ENCODE peak calls at places on chromosomes 5 and 9, in seven cellular contexts. E, W, O, Q, I, C and F are unnamed samples.

GRCh38 chr5:139402561-139403158 is 1.2 kb downstream of the SPATA24 start:
- DNase-seq in E (no peak), W (peak), O (no peak), Q (peak), I (no peak), C (no peak), F (no peak)

GRCh38 chr9:91416086-91416712 is 7.4 kb downstream of the NFIL3 start:
- DNase-seq in E (no peak), W (no peak), O (no peak), Q (no peak), I (no peak), C (no peak), F (no peak)

GRCh38 chr5:176687881-176688280 is 40.6 kb downstream of the TSPAN17 start:
- DNase-seq in E (no peak), W (no peak), O (no peak), Q (no peak), I (no peak), C (no peak), F (no peak)

GRCh38 chr5:54443264-54443663 is 12.2 kb upstream of the HSPB3 start:
- DNase-seq in E (no peak), W (no peak), O (no peak), Q (peak), I (no peak), C (peak), F (no peak)

GRCh38 chr5:35031276-35031675 is 16.5 kb downstream of the AGXT2 start:
- DNase-seq in E (no peak), W (no peak), O (no peak), Q (no peak), I (no peak), C (no peak), F (no peak)

GRCh38 chr5:156475831-156476551 is 149.0 kb downstream of the SGCD start:
- DNase-seq in E (no peak), W (peak), O (no peak), Q (no peak), I (no peak), C (no peak), F (no peak)

GRCh38 chr9:113375057-113376023 is 1.4 kb downstream of the HDHD3 start:
- DNase-seq in E (no peak), W (no peak), O (no peak), Q (no peak), I (no peak), C (no peak), F (no peak)

GRCh38 chr9:90813011-90813410 is 11.4 kb downstream of the SYK start:
- DNase-seq in E (no peak), W (no peak), O (no peak), Q (no peak), I (no peak), C (no peak), F (no peak)

GRCh38 chr5:177310757-177311173 is 933 bp downstream of the MXD3 start:
- DNase-seq in E (peak), W (peak), O (no peak), Q (no peak), I (no peak), C (no peak), F (no peak)

GRCh38 chr5:131570757-131571156 is 64.3 kb downstream of the RAPGEF6 start:
- DNase-seq in E (no peak), W (no peak), O (no peak), Q (no peak), I (no peak), C (no peak), F (no peak)

GRCh38 chr9:111994831-111995458 is 98.3 kb downstream of the UGCG start:
- DNase-seq in E (no peak), W (no peak), O (no peak), Q (no peak), I (no peak), C (no peak), F (no peak)

GRCh38 chr9:2655411-2655901 is 33.9 kb downstream of the VLDLR start:
- DNase-seq in E (no peak), W (no peak), O (peak), Q (peak), I (no peak), C (peak), F (peak)

GRCh38 chr5:132013006-132013689 is 1.7 kb upstream of the ACSL6 start:
- DNase-seq in E (peak), W (no peak), O (no peak), Q (no peak), I (no peak), C (no peak), F (no peak)

GRCh38 chr9:14153310-14153720 is 160.6 kb downstream of the NFIB start:
- DNase-seq in E (no peak), W (no peak), O (no peak), Q (no peak), I (no peak), C (no peak), F (no peak)

GRCh38 chr5:123705741-123706140 is 193.8 kb downstream of the CSNK1G3 start:
- DNase-seq in E (no peak), W (no peak), O (no peak), Q (no peak), I (no peak), C (no peak), F (no peak)

GRCh38 chr9:90914868-90915483 is 113.4 kb downstream of the SYK start:
- DNase-seq in E (peak), W (peak), O (peak), Q (peak), I (peak), C (peak), F (peak)

GRCh38 chr9:68629042-68629441 is 76.0 kb upstream of the PIP5K1B start:
- DNase-seq in E (no peak), W (no peak), O (no peak), Q (no peak), I (no peak), C (no peak), F (no peak)

GRCh38 chr5:139799359-139799758 is 3.8 kb downstream of the PSD2 start:
- DNase-seq in E (no peak), W (no peak), O (no peak), Q (no peak), I (no peak), C (no peak), F (no peak)

GRCh38 chr9:92242115-92242778 is 51.2 kb downstream of the IARS1 start:
- DNase-seq in E (no peak), W (peak), O (no peak), Q (no peak), I (no peak), C (no peak), F (no peak)

GRCh38 chr5:133482033-133482432 is 130.3 kb downstream of the FSTL4 start:
- DNase-seq in E (no peak), W (no peak), O (no peak), Q (no peak), I (no peak), C (no peak), F (no peak)

GRCh38 chr9:761155-761792 is 80.2 kb upstream of the DMRT1 start:
- DNase-seq in E (no peak), W (no peak), O (no peak), Q (no peak), I (no peak), C (no peak), F (no peak)

GRCh38 chr5:135107101-135107500 is 73.1 kb upstream of the PITX1 start:
- DNase-seq in E (no peak), W (no peak), O (no peak), Q (no peak), I (no peak), C (no peak), F (no peak)

GRCh38 chr5:138033275-138033808 is 463 bp upstream of the FAM13B start:
- DNase-seq in E (no peak), W (peak), O (no peak), Q (peak), I (no peak), C (peak), F (no peak)

GRCh38 chr9:463455-464125 is 248.9 kb downstream of the DOCK8 start:
- DNase-seq in E (no peak), W (no peak), O (no peak), Q (no peak), I (no peak), C (no peak), F (no peak)

GRCh38 chr9:136567651-136568287 is 21.9 kb upstream of the NOTCH1 start:
- DNase-seq in E (no peak), W (peak), O (no peak), Q (peak), I (no peak), C (no peak), F (no peak)

GRCh38 chr5:86118542-86118941 is 499.2 kb upstream of the COX7C start:
- DNase-seq in E (no peak), W (no peak), O (no peak), Q (peak), I (no peak), C (no peak), F (no peak)

GRCh38 chr9:92325269-92325990 is at the start of the genes CENPP and NOL8:
- DNase-seq in E (peak), W (peak), O (peak), Q (peak), I (peak), C (peak), F (peak)

GRCh38 chr5:132495063-132495671 is 4.6 kb upstream of the IRF1 start:
- DNase-seq in E (peak), W (no peak), O (no peak), Q (no peak), I (no peak), C (no peak), F (no peak)

GRCh38 chr9:37302277-37302676 is 120.2 kb upstream of the GRHPR start:
- DNase-seq in E (peak), W (no peak), O (no peak), Q (no peak), I (no peak), C (peak), F (no peak)

GRCh38 chr9:71858812-71859211 is 52.2 kb downstream of the ABHD17B start:
- DNase-seq in E (no peak), W (no peak), O (no peak), Q (no peak), I (no peak), C (peak), F (no peak)

GRCh38 chr5:76358-77169 is 15.4 kb upstream of the PLEKHG4B start:
- DNase-seq in E (no peak), W (no peak), O (no peak), Q (no peak), I (no peak), C (no peak), F (no peak)

GRCh38 chr9:86464242-86464641 is 110.0 kb upstream of the TUT7 start:
- DNase-seq in E (no peak), W (peak), O (no peak), Q (no peak), I (no peak), C (no peak), F (no peak)

GRCh38 chr9:94870793-94871558 is 144.5 kb downstream of the AOPEP start:
- DNase-seq in E (no peak), W (peak), O (peak), Q (peak), I (no peak), C (no peak), F (no peak)

GRCh38 chr5:468401-468800 is 25.4 kb downstream of the EXOC3 start:
- DNase-seq in E (no peak), W (no peak), O (no peak), Q (no peak), I (no peak), C (no peak), F (no peak)

GRCh38 chr5:83149671-83150070 is 72.3 kb downstream of the XRCC4 start:
- DNase-seq in E (no peak), W (no peak), O (no peak), Q (no peak), I (no peak), C (no peak), F (no peak)

GRCh38 chr5:140134277-140134935 is 8.7 kb downstream of the IGIP start:
- DNase-seq in E (no peak), W (no peak), O (no peak), Q (no peak), I (no peak), C (no peak), F (no peak)

GRCh38 chr5:174972291-174972690 is 247.9 kb downstream of the MSX2 start:
- DNase-seq in E (no peak), W (peak), O (no peak), Q (no peak), I (no peak), C (no peak), F (no peak)